ENCODE peak calls at places on chromosomes 12 and 14, in six cellular contexts. V is fibroblast of lung; N is WERI-Rb-1; G is naive thymus-derived CD4-positive, alpha-beta T cell; T is adrenal gland; U is MM.1S. D is an unnamed sample.

GRCh38 chr12:4567073-4567881 is 5.3 kb downstream of the DYRK4 start:
- DNase-seq in T (no peak), N (no peak), G (no peak), U (no peak), V (no peak), D (no peak)

GRCh38 chr12:40313928-40314327 is 89.1 kb downstream of the LRRK2 start:
- DNase-seq in N (no peak), V (no peak), T (no peak), U (no peak), G (no peak), D (no peak)

GRCh38 chr14:89240414-89240813 is 176.6 kb downstream of the FOXN3 start:
- DNase-seq in G (peak), T (no peak), V (no peak), N (no peak), U (no peak), D (peak)

GRCh38 chr12:125129592-125130255 is 64.5 kb downstream of the AACS start:
- DNase-seq in V (no peak), T (no peak), U (no peak), N (no peak), G (no peak), D (no peak)

GRCh38 chr12:4910502-4911315 is 1.0 kb downstream of the KCNA1 start:
- DNase-seq in V (peak), T (no peak), U (peak), G (no peak), N (no peak), D (no peak)

GRCh38 chr12:13811061-13811460 is 170.3 kb downstream of the GRIN2B start:
- DNase-seq in V (no peak), G (no peak), U (no peak), T (no peak), N (no peak), D (no peak)

GRCh38 chr14:72812292-72812851 is 81.5 kb downstream of the DPF3 start:
- DNase-seq in U (no peak), N (no peak), T (no peak), G (no peak), V (no peak), D (no peak)

GRCh38 chr14:35215110-35215872 is 76.9 kb upstream of the PSMA6 start:
- DNase-seq in G (peak), N (no peak), T (no peak), V (peak), U (no peak), D (no peak)

GRCh38 chr14:56490379-56490778 is 89.2 kb upstream of the TMEM260 start:
- DNase-seq in N (no peak), U (peak), V (peak), T (no peak), G (peak), D (peak)

GRCh38 chr14:22265319-22266140 is 323.5 kb downstream of the DAD1 start:
- DNase-seq in G (peak), V (no peak), N (no peak), T (no peak), U (no peak), D (no peak)

GRCh38 chr12:29710104-29710503 is 73.6 kb downstream of the TMTC1 start:
- DNase-seq in N (no peak), U (no peak), T (no peak), V (peak), G (no peak), D (peak)

GRCh38 chr12:95605875-95606274 is 54.6 kb upstream of the USP44 start:
- DNase-seq in U (no peak), T (peak), G (no peak), N (no peak), V (no peak), D (no peak)

GRCh38 chr12:27970391-27970980 is 2.0 kb downstream of the PTHLH start:
- DNase-seq in V (peak), U (no peak), T (peak), N (peak), G (no peak), D (no peak)

GRCh38 chr12:128969480-128970055 is 116.3 kb downstream of the GLT1D1 start:
- DNase-seq in N (peak), T (no peak), U (no peak), G (no peak), V (no peak), D (peak)

GRCh38 chr12:14886271-14886670 is 617 bp upstream of the MGP start:
- DNase-seq in N (no peak), U (no peak), V (no peak), G (no peak), T (no peak), D (peak)

GRCh38 chr14:49461529-49462401 is 124.4 kb downstream of the RPS29 start:
- DNase-seq in T (peak), G (peak), U (peak), N (peak), V (peak), D (peak)

GRCh38 chr14:104530651-104531050 is 48.9 kb upstream of the C14orf180 start:
- DNase-seq in N (no peak), V (no peak), G (no peak), T (no peak), U (no peak), D (no peak)

GRCh38 chr12:55743131-55743921 is 404 bp downstream of the GDF11 start:
- DNase-seq in V (peak), T (no peak), N (peak), U (peak), G (peak), D (peak)

GRCh38 chr12:112796067-112796466 is 4.5 kb downstream of the RPH3A start:
- DNase-seq in G (no peak), T (no peak), V (no peak), U (no peak), N (no peak), D (no peak)

GRCh38 chr12:14810953-14811483 is 3.0 kb downstream of the SMCO3 start:
- DNase-seq in N (peak), G (peak), V (peak), T (peak), U (peak), D (peak)

GRCh38 chr14:59282366-59282765 is 93.9 kb downstream of the DAAM1 start:
- DNase-seq in V (peak), G (no peak), N (no peak), T (no peak), U (no peak), D (no peak)

GRCh38 chr14:74491952-74492351 is 1.2 kb downstream of the NPC2 start:
- DNase-seq in N (no peak), U (peak), T (peak), G (peak), V (peak), D (no peak)

GRCh38 chr12:1559729-1560128 is 34.7 kb downstream of the FBXL14 start:
- DNase-seq in V (no peak), U (no peak), G (no peak), T (no peak), N (no peak), D (no peak)
- H3K27ac ChIP-seq in V (no peak), U (no peak), G (no peak), T (no peak), N (no peak), D (no peak)

DNA sequence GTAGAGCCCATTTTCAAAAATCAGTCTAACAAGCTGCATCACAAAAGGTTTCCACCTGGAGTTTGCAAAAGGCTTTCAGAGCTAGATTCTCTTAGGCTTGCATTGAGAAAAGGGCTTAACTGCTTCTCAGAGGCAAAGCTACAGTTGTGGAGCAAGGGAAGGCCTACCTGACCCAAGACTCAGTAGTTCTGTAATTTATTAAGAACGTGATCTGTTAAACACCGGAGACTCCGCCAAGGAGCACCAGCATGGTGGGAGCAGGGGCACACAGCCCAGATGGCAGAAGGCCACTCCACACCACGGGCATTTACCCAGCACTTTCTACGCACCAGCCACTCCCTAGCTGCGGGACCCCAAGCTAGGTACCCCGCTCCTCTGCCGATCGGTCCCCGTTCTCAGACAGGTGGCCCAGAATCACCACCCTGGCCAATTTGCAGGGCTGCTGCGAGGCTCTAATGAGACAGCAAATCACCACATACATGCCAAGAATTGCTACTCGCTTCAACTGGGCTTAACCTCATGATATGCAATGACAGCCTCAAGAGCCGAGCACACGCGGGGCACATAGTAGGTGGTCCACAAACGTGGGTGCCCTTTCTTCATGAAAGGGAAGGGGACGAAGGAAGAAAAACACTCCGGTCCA is 1.5 kb downstream of the ITPK1 start:
- DNase-seq in T (no peak), G (no peak), U (no peak), V (no peak), N (no peak), D (no peak)
- H3K27ac ChIP-seq in T (no peak), G (peak), U (no peak), V (no peak), N (no peak), D (no peak)

GRCh38 chr14:98819867-98820206 is 452.2 kb downstream of the BCL11B start:
- DNase-seq in V (no peak), U (no peak), G (no peak), T (no peak), N (no peak), D (no peak)

GRCh38 chr14:98819132-98819866 is 452.7 kb downstream of the BCL11B start:
- DNase-seq in G (no peak), U (no peak), T (no peak), N (no peak), V (no peak), D (no peak)

GRCh38 chr14:98826618-98827017 is 445.4 kb downstream of the BCL11B start:
- DNase-seq in N (no peak), T (no peak), V (no peak), U (no peak), G (peak), D (no peak)

GRCh38 chr14:98822917-98823316 is 449.1 kb downstream of the BCL11B start:
- DNase-seq in U (no peak), N (no peak), G (no peak), T (no peak), V (no peak), D (no peak)
- H3K27ac ChIP-seq in U (no peak), N (no peak), G (no peak), T (no peak), V (no peak), D (no peak)

GRCh38 chr12:6463211-6463610 is 7.3 kb downstream of the VAMP1 start:
- DNase-seq in V (no peak), T (no peak), U (no peak), N (no peak), G (peak), D (no peak)

GRCh38 chr12:6461401-6462233 is 8.9 kb downstream of the VAMP1 start:
- DNase-seq in V (no peak), N (no peak), G (peak), T (peak), U (peak), D (no peak)

GRCh38 chr12:6462234-6462995 is 8.1 kb downstream of the VAMP1 start:
- DNase-seq in T (no peak), G (no peak), V (no peak), N (no peak), U (no peak), D (no peak)

GRCh38 chr12:6459004-6459337 is 7.1 kb downstream of the TAPBPL start:
- DNase-seq in G (no peak), V (no peak), T (no peak), N (no peak), U (no peak), D (no peak)

GRCh38 chr12:6460751-6461371 is 9.0 kb downstream of the TAPBPL start:
- DNase-seq in G (peak), T (no peak), V (no peak), U (peak), N (no peak), D (no peak)
- H3K27ac ChIP-seq in G (peak), T (no peak), V (no peak), U (peak), N (no peak), D (no peak)

D was measured in SJCRH30.